ENCODE peak calls at places on chromosomes 2 and 18, in five cellular contexts. A is T-cell, U is NCI-H774, B is anterior cingulate cortex, R is BJ. N is an unnamed sample.

GRCh38 chr2:12534646-12535263 is 182.0 kb upstream of the TRIB2 start:
- DNase-seq in R (peak; percentile 97), B (no peak), A (no peak), U (no peak), N (no peak)

GRCh38 chr2:120704696-120705095 is 31.0 kb upstream of the GLI2 start:
- DNase-seq in B (no peak), U (no peak), R (no peak), A (no peak), N (no peak)

GRCh38 chr2:230471074-230471473 is 55.1 kb downstream of the SP100 start:
- DNase-seq in U (no peak), A (no peak), R (no peak), B (no peak), N (no peak)

GRCh38 chr2:23533014-23533730 is 148.2 kb downstream of the KLHL29 start:
- DNase-seq in R (no peak), U (no peak), B (no peak), A (no peak), N (no peak)

GRCh38 chr18:49183921-49184320 is 233.2 kb upstream of the SMAD7 start:
- DNase-seq in R (no peak), U (no peak), A (no peak), B (no peak), N (no peak)

GRCh38 chr2:44745460-44745859 is 196.0 kb upstream of the SIX3 start:
- DNase-seq in R (no peak), B (no peak), A (no peak), U (no peak), N (no peak)

GRCh38 chr2:230947908-230948365 is 22.9 kb upstream of the GPR55 start:
- DNase-seq in U (no peak), B (no peak), R (no peak), A (no peak), N (no peak)

GRCh38 chr2:110858993-110859770 is 126.8 kb downstream of the ACOXL start:
- DNase-seq in B (no peak), U (no peak), A (no peak), R (no peak), N (no peak)

GRCh38 chr2:45617496-45617895 is 6.4 kb upstream of the SRBD1 start:
- DNase-seq in B (no peak), A (no peak), R (no peak), U (no peak), N (no peak)

GRCh38 chr18:22734812-22735627 is 198.1 kb upstream of the RBBP8 start:
- DNase-seq in R (peak; percentile 5), A (no peak), B (no peak), U (no peak), N (no peak)

GRCh38 chr2:64406407-64406774 is 47.6 kb upstream of the LGALSL start:
- DNase-seq in U (no peak), A (no peak), B (no peak), R (no peak), N (no peak)

GRCh38 chr2:144471316-144472045 is 48.4 kb downstream of the ZEB2 start:
- DNase-seq in U (no peak), B (no peak), A (no peak), R (no peak), N (no peak)

GRCh38 chr18:57841568-57841967 is 38.5 kb upstream of the ATP8B1 start:
- DNase-seq in B (no peak), R (no peak), U (no peak), A (no peak), N (no peak)

GRCh38 chr2:207487650-207488315 is 42.0 kb upstream of the CREB1 start:
- DNase-seq in R (peak; percentile 73), A (no peak), B (no peak), U (no peak), N (peak; percentile 27)

GRCh38 chr18:46771141-46771540 is 14.3 kb upstream of the ST8SIA5 start:
- DNase-seq in A (no peak), B (no peak), R (no peak), U (no peak), N (no peak)

GRCh38 chr18:45505497-45506206 is 109.6 kb upstream of the SLC14A2 start:
- DNase-seq in A (no peak), U (no peak), R (no peak), B (no peak), N (no peak)

GRCh38 chr2:28326469-28326805 is 66.2 kb upstream of the FOSL2 start:
- DNase-seq in U (no peak), A (no peak), B (no peak), R (no peak), N (no peak)

GRCh38 chr2:99488999-99489757 is 639 bp downstream of the REV1 start:
- DNase-seq in R (no peak), B (peak; percentile 79), A (peak; percentile 58), U (peak; percentile 34), N (peak; percentile 62)

GRCh38 chr2:214244847-214245246 is 166.0 kb upstream of the VWC2L start:
- DNase-seq in B (no peak), R (no peak), U (no peak), A (no peak), N (no peak)

N was measured in caudate nucleus.